ENCODE peak calls at places on chromosomes 7 and 10, in four cellular contexts. E is K562, D is HepG2, J is GM12878. O is an unnamed sample.

GRCh38 chr7:128883622-128884549 is 21.2 kb downstream of the ATP6V1F start:
- DNase-seq in E (peak; percentile 97), D (peak; percentile 44), J (peak; percentile 48), O (peak; percentile 95)

GRCh38 chr10:80894797-80895467 is 357.2 kb downstream of the SH2D4B start:
- DNase-seq in E (no peak), D (no peak), J (no peak), O (peak; percentile 22)

GRCh38 chr10:109959571-109960145 is 36.3 kb upstream of the XPNPEP1 start:
- DNase-seq in E (no peak), D (no peak), J (no peak), O (no peak)

GRCh38 chr10:21811245-21811585 is 192.3 kb downstream of the DNAJC1 start:
- DNase-seq in E (peak; percentile 43), D (no peak), J (no peak), O (no peak)

GRCh38 chr7:143499743-143500348 is 22.2 kb downstream of the TAS2R41 start:
- DNase-seq in E (no peak), D (no peak), J (no peak), O (no peak)

GRCh38 chr10:35379226-35380137 is 43.2 kb downstream of the CCNY start:
- DNase-seq in E (peak; percentile 92), D (no peak), J (peak; percentile 60), O (peak; percentile 34)

GRCh38 chr7:4776160-4776623 is 769 bp downstream of the AP5Z1 start:
- DNase-seq in E (no peak), D (no peak), J (no peak), O (no peak)

GRCh38 chr7:36303202-36304098 is 86.2 kb upstream of the ANLN start:
- DNase-seq in E (no peak), D (peak; percentile 59), J (no peak), O (no peak)

GRCh38 chr7:105222953-105223352 is 165.8 kb downstream of the SRPK2 start:
- DNase-seq in E (no peak), D (no peak), J (no peak), O (no peak)

GRCh38 chr7:139730746-139731612 is 46.8 kb downstream of the HIPK2 start:
- DNase-seq in E (no peak), D (no peak), J (no peak), O (no peak)

GRCh38 chr7:29987821-29988317 is 1.7 kb downstream of the SCRN1 start:
- DNase-seq in E (no peak), D (peak; percentile 92), J (no peak), O (no peak)

GRCh38 chr7:80498481-80499349 is 13.1 kb downstream of the GNAT3 start:
- DNase-seq in E (no peak), D (no peak), J (no peak), O (no peak)

GRCh38 chr7:141511370-141512335 is 39.6 kb upstream of the AGK start:
- DNase-seq in E (no peak), D (no peak), J (no peak), O (peak; percentile 61)

GRCh38 chr7:99834382-99834781 is 6.6 kb downstream of the CYP3A43 start:
- DNase-seq in E (no peak), D (no peak), J (no peak), O (no peak)

GRCh38 chr7:92973964-92974363 is 137.6 kb upstream of the CDK6 start:
- DNase-seq in E (no peak), D (no peak), J (no peak), O (no peak)

GRCh38 chr7:90251304-90251635 is 6.3 kb downstream of the CFAP69 start:
- DNase-seq in E (no peak), D (no peak), J (no peak), O (no peak)

DNA sequence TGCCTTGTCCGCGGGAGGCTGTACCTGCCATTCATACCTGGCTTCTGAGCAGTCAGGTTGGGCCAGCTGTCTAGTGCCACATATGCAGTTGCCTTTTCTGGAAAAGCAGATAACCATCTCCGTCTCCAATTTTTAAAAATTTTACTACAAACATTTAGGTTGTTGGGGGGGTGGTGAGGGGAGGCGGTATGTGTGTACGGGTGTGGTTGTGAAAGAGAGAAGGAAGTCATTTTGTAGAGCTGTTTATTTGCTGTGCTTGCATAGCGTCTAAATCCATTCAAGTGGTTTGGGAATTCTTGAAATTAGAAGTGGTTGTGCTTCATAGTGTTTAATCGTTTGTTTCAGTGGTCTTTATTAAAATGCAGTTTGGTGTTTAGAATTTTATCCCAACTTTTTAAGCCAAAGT is 1.5 kb downstream of the TBC1D12 start:
- DNase-seq in E (peak; percentile 16), D (no peak), J (no peak), O (no peak)
- TF ChIP-seq TCF7 in E (no peak), D (no peak), J (no peak), O (no peak)

DNA sequence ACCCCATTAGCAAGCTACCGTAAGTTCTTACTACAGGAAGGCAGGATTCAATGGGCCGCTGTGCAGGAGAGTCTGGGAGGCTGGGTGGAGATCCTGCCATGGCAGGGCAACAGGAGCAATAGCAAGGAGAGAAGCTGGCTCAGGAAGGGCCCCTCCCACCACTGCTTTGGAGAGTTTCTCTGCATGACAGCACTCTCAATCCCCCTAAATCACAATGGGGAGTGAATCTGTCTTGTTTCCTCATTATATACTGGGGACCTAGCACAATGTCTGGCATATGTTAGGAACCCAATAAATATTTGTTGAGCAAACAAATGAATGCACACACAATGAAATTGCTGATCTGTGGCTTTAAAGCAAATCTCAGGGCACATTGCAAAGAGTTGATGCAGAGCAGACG is 83.2 kb upstream of the SFMBT2 start:
- DNase-seq in E (no peak), D (no peak), J (no peak), O (no peak)
- TF ChIP-seq CTCF in E (no peak), D (no peak), J (no peak), O (no peak)

GRCh38 chr10:71637305-71637704 is 82.3 kb downstream of the C10orf105 start:
- DNase-seq in E (no peak), D (no peak), J (no peak), O (no peak)

GRCh38 chr10:71634531-71635164 is 84.9 kb downstream of the C10orf105 start:
- DNase-seq in E (no peak), D (no peak), J (no peak), O (no peak)

GRCh38 chr10:71635251-71635866 is 84.2 kb downstream of the C10orf105 start:
- DNase-seq in E (peak; percentile 89), D (no peak), J (no peak), O (no peak)

GRCh38 chr10:71636588-71636987 is 83.0 kb downstream of the C10orf105 start:
- DNase-seq in E (no peak), D (no peak), J (no peak), O (no peak)

DNA sequence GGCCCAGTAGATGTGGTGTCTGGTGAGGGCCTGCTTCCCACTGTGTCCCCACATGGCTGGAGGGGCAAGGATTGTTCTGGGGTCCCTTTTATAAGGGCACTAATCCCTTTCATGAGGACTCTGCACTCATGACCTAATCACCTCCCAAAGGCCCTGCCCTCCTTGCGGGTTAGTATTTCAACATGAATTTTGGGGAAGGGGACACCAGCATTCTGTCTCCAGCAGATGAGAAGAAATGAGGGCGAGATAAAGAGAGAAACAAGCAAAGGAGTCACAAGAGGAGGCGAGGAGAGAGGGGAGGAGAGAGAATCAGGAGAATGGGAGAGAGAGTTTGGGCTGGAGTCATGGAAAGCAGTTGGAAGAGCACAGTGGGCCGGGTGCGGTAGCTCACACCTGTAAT is 83.7 kb downstream of the C10orf105 start:
- DNase-seq in E (no peak), D (no peak), J (no peak), O (no peak)
- TF ChIP-seq TCF7 in E (no peak), D (no peak), J (no peak), O (no peak)

GRCh38 chr10:97914171-97914836 is 64.7 kb downstream of the GOLGA7B start:
- DNase-seq in E (no peak), D (no peak), J (no peak), O (no peak)
- TF ChIP-seq CTCF in E (no peak), D (no peak), J (no peak), O (no peak)

O was measured in WTC11.